ENCODE peak calls at places on chromosomes 7 and 10, in five cellular contexts. Y is EH, Q is Right ventricle myocardium superior, A is nucleus accumbens, X is ELF-1. N is an unnamed sample.

GRCh38 chr10:78802866-78803265 is 265.9 kb upstream of the ZMIZ1 start:
- DNase-seq in X (no peak), A (no peak), Y (peak; percentile 84), Q (peak; percentile 78), N (no peak)

GRCh38 chr10:101682172-101682825 is 12.7 kb downstream of the FBXW4 start:
- DNase-seq in X (no peak), A (no peak), Y (peak; percentile 22), Q (no peak), N (no peak)

GRCh38 chr10:126468467-126468866 is 80.2 kb upstream of the ADAM12 start:
- DNase-seq in Q (no peak), A (no peak), Y (no peak), X (no peak), N (no peak)

GRCh38 chr10:65110029-65110428 is 1588.8 kb downstream of the REEP3 start:
- DNase-seq in X (no peak), Y (no peak), Q (no peak), A (no peak), N (no peak)

GRCh38 chr10:15824498-15824897 is 35.8 kb downstream of the MINDY3 start:
- DNase-seq in X (no peak), Q (no peak), A (no peak), Y (peak; percentile 33), N (no peak)

GRCh38 chr10:127853868-127854768 is 38.6 kb downstream of the CLRN3 start:
- DNase-seq in A (peak; percentile 59), Q (peak; percentile 71), X (peak; percentile 73), Y (peak; percentile 40), N (peak; percentile 76)

GRCh38 chr10:84543948-84544347 is 215.6 kb downstream of the CCSER2 start:
- DNase-seq in A (no peak), Q (no peak), X (no peak), Y (peak; percentile 30), N (no peak)

GRCh38 chr10:96625173-96625572 is 38.4 kb upstream of the TM9SF3 start:
- DNase-seq in Y (no peak), A (no peak), X (no peak), Q (no peak), N (no peak)

GRCh38 chr7:80766724-80767123 is 128.3 kb downstream of the CD36 start:
- DNase-seq in Q (no peak), X (no peak), Y (no peak), A (no peak), N (no peak)

GRCh38 chr7:64880322-64881297 is 22.5 kb upstream of the ZNF273 start:
- DNase-seq in Y (no peak), Q (no peak), X (no peak), A (no peak), N (no peak)

GRCh38 chr7:4006687-4007086 is 675.4 kb upstream of the FOXK1 start:
- DNase-seq in Q (no peak), A (no peak), X (peak; percentile 89), Y (no peak), N (no peak)

GRCh38 chr7:5701085-5701914 is 80.2 kb downstream of the RNF216 start:
- DNase-seq in A (peak; percentile 21), Q (no peak), Y (no peak), X (no peak), N (no peak)

GRCh38 chr10:17062009-17062408 is 67.6 kb downstream of the CUBN start:
- DNase-seq in Q (no peak), X (no peak), A (no peak), Y (peak; percentile 82), N (no peak)

GRCh38 chr7:44771358-44771757 is 22.7 kb downstream of the ZMIZ2 start:
- DNase-seq in Q (no peak), X (no peak), Y (no peak), A (no peak), N (no peak)

GRCh38 chr7:140196361-140197217 is 19.8 kb upstream of the KDM7A start:
- DNase-seq in Q (peak; percentile 52), X (no peak), Y (peak; percentile 49), A (no peak), N (no peak)

GRCh38 chr10:44922826-44923545 is 11.8 kb downstream of the TMEM72 start:
- DNase-seq in A (no peak), Y (no peak), Q (no peak), X (no peak), N (no peak)

GRCh38 chr10:34759837-34760215 is 55.3 kb downstream of the PARD3 start:
- DNase-seq in A (no peak), Y (no peak), X (no peak), Q (no peak), N (no peak)

GRCh38 chr10:32314588-32314987 is 32.4 kb downstream of the EPC1 start:
- DNase-seq in Y (no peak), Q (no peak), A (no peak), X (no peak), N (no peak)

GRCh38 chr7:73560035-73560835 is 2.7 kb upstream of the BCL7B start:
- DNase-seq in Q (no peak), X (no peak), Y (peak; percentile 88), A (no peak), N (no peak)

GRCh38 chr10:116115233-116115632 is 157.8 kb downstream of the GFRA1 start:
- DNase-seq in X (peak; percentile 15), A (no peak), Y (no peak), Q (no peak), N (peak; percentile 33)

GRCh38 chr10:79071535-79071923 is 2.8 kb downstream of the ZMIZ1 start:
- DNase-seq in Y (no peak), A (no peak), Q (no peak), X (no peak), N (peak; percentile 50)

GRCh38 chr10:8055420-8056349 is 1.2 kb downstream of the GATA3 start:
- DNase-seq in Q (no peak), Y (no peak), A (no peak), X (no peak), N (no peak)

GRCh38 chr7:73909051-73909941 is 48.3 kb downstream of the TMEM270 start:
- DNase-seq in X (no peak), Q (no peak), Y (peak; percentile 67), A (peak; percentile 20), N (no peak)

GRCh38 chr10:95406651-95407280 is 116.0 kb upstream of the PDLIM1 start:
- DNase-seq in A (no peak), Q (peak; percentile 87), X (no peak), Y (no peak), N (no peak)

GRCh38 chr7:12638851-12639467 is 48.5 kb upstream of the ARL4A start:
- DNase-seq in Q (no peak), Y (peak; percentile 49), X (no peak), A (no peak), N (peak; percentile 16)

GRCh38 chr10:82866424-82867020 is 991.5 kb downstream of the NRG3 start:
- DNase-seq in X (no peak), A (no peak), Q (no peak), Y (peak; percentile 77), N (no peak)